ENCODE peak calls at places on chromosomes 6 and 20, in nine cellular contexts. One of them, this sample, is unnamed.

GRCh38 chr20:41178495-41178894 is 41.2 kb downstream of the PLCG1 start:
- DNase-seq in GM23248: no peak
- DNase-seq in immature natural killer cell: no peak
- DNase-seq in naive thymus-derived CD8-positive, alpha-beta T cell: no peak
- DNase-seq in activated T-helper 1 cell treated with anti-CD3 and anti-CD28 coated beads, Interleukin-12 subunit alpha, Interleukin-12 subunit beta, Interleukin-2, Interleukin-4 antibody, amounts not matched to agents 30 ng/mL and 10 ng/mL and 1 ng/mL, durations not matched to agents 14 hours and 24 hours and 36 hours: no peak
- DNase-seq in amniotic stem cell: no peak
- DNase-seq in neural progenitor cell: no peak
- DNase-seq in HFFc6: no peak
- DNase-seq in HAP-1: peak
- DNase-seq in this sample: no peak

GRCh38 chr6:169943521-169944337 is 192.3 kb downstream of the ERMARD start:
- DNase-seq in GM23248: no peak
- DNase-seq in amniotic stem cell: no peak
- DNase-seq in activated T-helper 1 cell treated with anti-CD3 and anti-CD28 coated beads, Interleukin-12 subunit alpha, Interleukin-12 subunit beta, Interleukin-2, Interleukin-4 antibody, amounts not matched to agents 30 ng/mL and 10 ng/mL and 1 ng/mL, durations not matched to agents 14 hours and 24 hours and 36 hours: no peak
- DNase-seq in naive thymus-derived CD8-positive, alpha-beta T cell: no peak
- DNase-seq in HFFc6: no peak
- DNase-seq in immature natural killer cell: no peak
- DNase-seq in HAP-1: no peak
- DNase-seq in neural progenitor cell: no peak
- DNase-seq in this sample: no peak

GRCh38 chr6:137933696-137934095 is 66.6 kb downstream of the TNFAIP3 start:
- DNase-seq in HFFc6: peak
- DNase-seq in amniotic stem cell: no peak
- DNase-seq in activated T-helper 1 cell treated with anti-CD3 and anti-CD28 coated beads, Interleukin-12 subunit alpha, Interleukin-12 subunit beta, Interleukin-2, Interleukin-4 antibody, amounts not matched to agents 30 ng/mL and 10 ng/mL and 1 ng/mL, durations not matched to agents 14 hours and 24 hours and 36 hours: no peak
- DNase-seq in GM23248: peak
- DNase-seq in HAP-1: no peak
- DNase-seq in neural progenitor cell: no peak
- DNase-seq in naive thymus-derived CD8-positive, alpha-beta T cell: no peak
- DNase-seq in immature natural killer cell: no peak
- DNase-seq in this sample: no peak

GRCh38 chr6:7593234-7593633 is 3.2 kb downstream of the SNRNP48 start:
- DNase-seq in immature natural killer cell: no peak
- DNase-seq in activated T-helper 1 cell treated with anti-CD3 and anti-CD28 coated beads, Interleukin-12 subunit alpha, Interleukin-12 subunit beta, Interleukin-2, Interleukin-4 antibody, amounts not matched to agents 30 ng/mL and 10 ng/mL and 1 ng/mL, durations not matched to agents 14 hours and 24 hours and 36 hours: no peak
- DNase-seq in GM23248: no peak
- DNase-seq in HFFc6: no peak
- DNase-seq in naive thymus-derived CD8-positive, alpha-beta T cell: no peak
- DNase-seq in amniotic stem cell: no peak
- DNase-seq in neural progenitor cell: no peak
- DNase-seq in HAP-1: no peak
- DNase-seq in this sample: no peak

GRCh38 chr6:131924881-131925474 is 26.2 kb downstream of the CCN2 start:
- DNase-seq in naive thymus-derived CD8-positive, alpha-beta T cell: no peak
- DNase-seq in HFFc6: peak
- DNase-seq in immature natural killer cell: no peak
- DNase-seq in activated T-helper 1 cell treated with anti-CD3 and anti-CD28 coated beads, Interleukin-12 subunit alpha, Interleukin-12 subunit beta, Interleukin-2, Interleukin-4 antibody, amounts not matched to agents 30 ng/mL and 10 ng/mL and 1 ng/mL, durations not matched to agents 14 hours and 24 hours and 36 hours: no peak
- DNase-seq in GM23248: peak
- DNase-seq in neural progenitor cell: peak
- DNase-seq in amniotic stem cell: no peak
- DNase-seq in HAP-1: no peak
- DNase-seq in this sample: peak

GRCh38 chr20:20369353-20370086 is 1.6 kb downstream of the INSM1 start:
- DNase-seq in activated T-helper 1 cell treated with anti-CD3 and anti-CD28 coated beads, Interleukin-12 subunit alpha, Interleukin-12 subunit beta, Interleukin-2, Interleukin-4 antibody, amounts not matched to agents 30 ng/mL and 10 ng/mL and 1 ng/mL, durations not matched to agents 14 hours and 24 hours and 36 hours: no peak
- DNase-seq in immature natural killer cell: no peak
- DNase-seq in GM23248: no peak
- DNase-seq in naive thymus-derived CD8-positive, alpha-beta T cell: no peak
- DNase-seq in neural progenitor cell: peak
- DNase-seq in HFFc6: no peak
- DNase-seq in HAP-1: peak
- DNase-seq in amniotic stem cell: no peak
- DNase-seq in this sample: peak

GRCh38 chr6:17360564-17360963 is 32.8 kb upstream of the CAP2 start:
- DNase-seq in amniotic stem cell: no peak
- DNase-seq in GM23248: no peak
- DNase-seq in activated T-helper 1 cell treated with anti-CD3 and anti-CD28 coated beads, Interleukin-12 subunit alpha, Interleukin-12 subunit beta, Interleukin-2, Interleukin-4 antibody, amounts not matched to agents 30 ng/mL and 10 ng/mL and 1 ng/mL, durations not matched to agents 14 hours and 24 hours and 36 hours: no peak
- DNase-seq in neural progenitor cell: no peak
- DNase-seq in HAP-1: no peak
- DNase-seq in naive thymus-derived CD8-positive, alpha-beta T cell: no peak
- DNase-seq in HFFc6: no peak
- DNase-seq in immature natural killer cell: no peak
- DNase-seq in this sample: no peak

GRCh38 chr6:170174124-170174770 is 116.6 kb downstream of the DLL1 start:
- DNase-seq in HAP-1: peak
- DNase-seq in activated T-helper 1 cell treated with anti-CD3 and anti-CD28 coated beads, Interleukin-12 subunit alpha, Interleukin-12 subunit beta, Interleukin-2, Interleukin-4 antibody, amounts not matched to agents 30 ng/mL and 10 ng/mL and 1 ng/mL, durations not matched to agents 14 hours and 24 hours and 36 hours: no peak
- DNase-seq in immature natural killer cell: no peak
- DNase-seq in HFFc6: no peak
- DNase-seq in naive thymus-derived CD8-positive, alpha-beta T cell: peak
- DNase-seq in neural progenitor cell: no peak
- DNase-seq in GM23248: no peak
- DNase-seq in amniotic stem cell: no peak
- DNase-seq in this sample: no peak

GRCh38 chr20:49984426-49985153 is 1.8 kb downstream of the SNAI1 start:
- DNase-seq in naive thymus-derived CD8-positive, alpha-beta T cell: no peak
- DNase-seq in GM23248: peak
- DNase-seq in HFFc6: no peak
- DNase-seq in neural progenitor cell: no peak
- DNase-seq in amniotic stem cell: no peak
- DNase-seq in activated T-helper 1 cell treated with anti-CD3 and anti-CD28 coated beads, Interleukin-12 subunit alpha, Interleukin-12 subunit beta, Interleukin-2, Interleukin-4 antibody, amounts not matched to agents 30 ng/mL and 10 ng/mL and 1 ng/mL, durations not matched to agents 14 hours and 24 hours and 36 hours: no peak
- DNase-seq in HAP-1: no peak
- DNase-seq in immature natural killer cell: no peak
- DNase-seq in this sample: no peak

GRCh38 chr6:170222498-170223471 is 68.1 kb downstream of the DLL1 start:
- DNase-seq in HAP-1: peak
- DNase-seq in immature natural killer cell: peak
- DNase-seq in GM23248: no peak
- DNase-seq in activated T-helper 1 cell treated with anti-CD3 and anti-CD28 coated beads, Interleukin-12 subunit alpha, Interleukin-12 subunit beta, Interleukin-2, Interleukin-4 antibody, amounts not matched to agents 30 ng/mL and 10 ng/mL and 1 ng/mL, durations not matched to agents 14 hours and 24 hours and 36 hours: no peak
- DNase-seq in naive thymus-derived CD8-positive, alpha-beta T cell: peak
- DNase-seq in amniotic stem cell: no peak
- DNase-seq in neural progenitor cell: peak
- DNase-seq in HFFc6: no peak
- DNase-seq in this sample: peak

GRCh38 chr6:36615018-36615761 is 21.0 kb downstream of the SRSF3 start:
- DNase-seq in activated T-helper 1 cell treated with anti-CD3 and anti-CD28 coated beads, Interleukin-12 subunit alpha, Interleukin-12 subunit beta, Interleukin-2, Interleukin-4 antibody, amounts not matched to agents 30 ng/mL and 10 ng/mL and 1 ng/mL, durations not matched to agents 14 hours and 24 hours and 36 hours: peak
- DNase-seq in immature natural killer cell: peak
- DNase-seq in neural progenitor cell: peak
- DNase-seq in HFFc6: peak
- DNase-seq in HAP-1: peak
- DNase-seq in amniotic stem cell: no peak
- DNase-seq in GM23248: peak
- DNase-seq in naive thymus-derived CD8-positive, alpha-beta T cell: no peak
- DNase-seq in this sample: peak

GRCh38 chr6:43524483-43524961 is 7.6 kb downstream of the POLR1C start:
- DNase-seq in amniotic stem cell: no peak
- DNase-seq in GM23248: no peak
- DNase-seq in HFFc6: no peak
- DNase-seq in activated T-helper 1 cell treated with anti-CD3 and anti-CD28 coated beads, Interleukin-12 subunit alpha, Interleukin-12 subunit beta, Interleukin-2, Interleukin-4 antibody, amounts not matched to agents 30 ng/mL and 10 ng/mL and 1 ng/mL, durations not matched to agents 14 hours and 24 hours and 36 hours: no peak
- DNase-seq in HAP-1: no peak
- DNase-seq in immature natural killer cell: no peak
- DNase-seq in naive thymus-derived CD8-positive, alpha-beta T cell: no peak
- DNase-seq in neural progenitor cell: no peak
- DNase-seq in this sample: no peak

GRCh38 chr6:93684339-93684738 is 265.0 kb upstream of the EPHA7 start:
- DNase-seq in neural progenitor cell: no peak
- DNase-seq in HAP-1: no peak
- DNase-seq in immature natural killer cell: no peak
- DNase-seq in HFFc6: no peak
- DNase-seq in activated T-helper 1 cell treated with anti-CD3 and anti-CD28 coated beads, Interleukin-12 subunit alpha, Interleukin-12 subunit beta, Interleukin-2, Interleukin-4 antibody, amounts not matched to agents 30 ng/mL and 10 ng/mL and 1 ng/mL, durations not matched to agents 14 hours and 24 hours and 36 hours: no peak
- DNase-seq in amniotic stem cell: no peak
- DNase-seq in GM23248: no peak
- DNase-seq in naive thymus-derived CD8-positive, alpha-beta T cell: no peak
- DNase-seq in this sample: no peak

GRCh38 chr6:10518461-10519216 is 2.5 kb upstream of the GCNT2 start:
- DNase-seq in HAP-1: no peak
- DNase-seq in amniotic stem cell: no peak
- DNase-seq in HFFc6: peak
- DNase-seq in naive thymus-derived CD8-positive, alpha-beta T cell: no peak
- DNase-seq in neural progenitor cell: no peak
- DNase-seq in GM23248: peak
- DNase-seq in immature natural killer cell: no peak
- DNase-seq in activated T-helper 1 cell treated with anti-CD3 and anti-CD28 coated beads, Interleukin-12 subunit alpha, Interleukin-12 subunit beta, Interleukin-2, Interleukin-4 antibody, amounts not matched to agents 30 ng/mL and 10 ng/mL and 1 ng/mL, durations not matched to agents 14 hours and 24 hours and 36 hours: no peak
- DNase-seq in this sample: no peak

GRCh38 chr6:110822248-110822647 is 7.0 kb upstream of the CDK19 start:
- DNase-seq in immature natural killer cell: no peak
- DNase-seq in GM23248: peak
- DNase-seq in neural progenitor cell: no peak
- DNase-seq in activated T-helper 1 cell treated with anti-CD3 and anti-CD28 coated beads, Interleukin-12 subunit alpha, Interleukin-12 subunit beta, Interleukin-2, Interleukin-4 antibody, amounts not matched to agents 30 ng/mL and 10 ng/mL and 1 ng/mL, durations not matched to agents 14 hours and 24 hours and 36 hours: no peak
- DNase-seq in amniotic stem cell: no peak
- DNase-seq in HAP-1: no peak
- DNase-seq in naive thymus-derived CD8-positive, alpha-beta T cell: no peak
- DNase-seq in HFFc6: no peak
- DNase-seq in this sample: no peak

GRCh38 chr6:10460096-10460495 is 45.2 kb upstream of the TFAP2A start:
- DNase-seq in HAP-1: no peak
- DNase-seq in GM23248: no peak
- DNase-seq in HFFc6: no peak
- DNase-seq in naive thymus-derived CD8-positive, alpha-beta T cell: no peak
- DNase-seq in neural progenitor cell: no peak
- DNase-seq in amniotic stem cell: no peak
- DNase-seq in activated T-helper 1 cell treated with anti-CD3 and anti-CD28 coated beads, Interleukin-12 subunit alpha, Interleukin-12 subunit beta, Interleukin-2, Interleukin-4 antibody, amounts not matched to agents 30 ng/mL and 10 ng/mL and 1 ng/mL, durations not matched to agents 14 hours and 24 hours and 36 hours: no peak
- DNase-seq in immature natural killer cell: no peak
- DNase-seq in this sample: no peak

GRCh38 chr20:56373942-56374341 is 15.2 kb downstream of the FAM210B start:
- DNase-seq in amniotic stem cell: peak
- DNase-seq in neural progenitor cell: no peak
- DNase-seq in HFFc6: peak
- DNase-seq in immature natural killer cell: peak
- DNase-seq in GM23248: peak
- DNase-seq in naive thymus-derived CD8-positive, alpha-beta T cell: no peak
- DNase-seq in HAP-1: no peak
- DNase-seq in activated T-helper 1 cell treated with anti-CD3 and anti-CD28 coated beads, Interleukin-12 subunit alpha, Interleukin-12 subunit beta, Interleukin-2, Interleukin-4 antibody, amounts not matched to agents 30 ng/mL and 10 ng/mL and 1 ng/mL, durations not matched to agents 14 hours and 24 hours and 36 hours: no peak
- DNase-seq in this sample: peak

GRCh38 chr6:87481936-87482335 is 9.2 kb downstream of the SLC35A1 start:
- DNase-seq in neural progenitor cell: no peak
- DNase-seq in GM23248: no peak
- DNase-seq in naive thymus-derived CD8-positive, alpha-beta T cell: no peak
- DNase-seq in activated T-helper 1 cell treated with anti-CD3 and anti-CD28 coated beads, Interleukin-12 subunit alpha, Interleukin-12 subunit beta, Interleukin-2, Interleukin-4 antibody, amounts not matched to agents 30 ng/mL and 10 ng/mL and 1 ng/mL, durations not matched to agents 14 hours and 24 hours and 36 hours: no peak
- DNase-seq in immature natural killer cell: no peak
- DNase-seq in amniotic stem cell: no peak
- DNase-seq in HFFc6: no peak
- DNase-seq in HAP-1: no peak
- DNase-seq in this sample: no peak

GRCh38 chr20:57224641-57225138 is 41.8 kb downstream of the BMP7 start:
- DNase-seq in immature natural killer cell: no peak
- DNase-seq in amniotic stem cell: no peak
- DNase-seq in HFFc6: peak
- DNase-seq in HAP-1: peak
- DNase-seq in GM23248: peak
- DNase-seq in activated T-helper 1 cell treated with anti-CD3 and anti-CD28 coated beads, Interleukin-12 subunit alpha, Interleukin-12 subunit beta, Interleukin-2, Interleukin-4 antibody, amounts not matched to agents 30 ng/mL and 10 ng/mL and 1 ng/mL, durations not matched to agents 14 hours and 24 hours and 36 hours: no peak
- DNase-seq in neural progenitor cell: peak
- DNase-seq in naive thymus-derived CD8-positive, alpha-beta T cell: no peak
- DNase-seq in this sample: no peak

GRCh38 chr20:63082308-63082938 is 75.7 kb upstream of the BHLHE23 start:
- DNase-seq in HAP-1: peak
- DNase-seq in GM23248: peak
- DNase-seq in naive thymus-derived CD8-positive, alpha-beta T cell: peak
- DNase-seq in immature natural killer cell: no peak
- DNase-seq in activated T-helper 1 cell treated with anti-CD3 and anti-CD28 coated beads, Interleukin-12 subunit alpha, Interleukin-12 subunit beta, Interleukin-2, Interleukin-4 antibody, amounts not matched to agents 30 ng/mL and 10 ng/mL and 1 ng/mL, durations not matched to agents 14 hours and 24 hours and 36 hours: peak
- DNase-seq in HFFc6: no peak
- DNase-seq in neural progenitor cell: peak
- DNase-seq in amniotic stem cell: no peak
- DNase-seq in this sample: no peak

GRCh38 chr20:15515706-15516105 is 1057.5 kb downstream of the KIF16B start:
- DNase-seq in naive thymus-derived CD8-positive, alpha-beta T cell: no peak
- DNase-seq in immature natural killer cell: no peak
- DNase-seq in amniotic stem cell: no peak
- DNase-seq in GM23248: no peak
- DNase-seq in HFFc6: no peak
- DNase-seq in activated T-helper 1 cell treated with anti-CD3 and anti-CD28 coated beads, Interleukin-12 subunit alpha, Interleukin-12 subunit beta, Interleukin-2, Interleukin-4 antibody, amounts not matched to agents 30 ng/mL and 10 ng/mL and 1 ng/mL, durations not matched to agents 14 hours and 24 hours and 36 hours: no peak
- DNase-seq in neural progenitor cell: peak
- DNase-seq in HAP-1: no peak
- DNase-seq in this sample: no peak

GRCh38 chr20:37263686-37264085 is 2.1 kb upstream of the GHRH start:
- DNase-seq in activated T-helper 1 cell treated with anti-CD3 and anti-CD28 coated beads, Interleukin-12 subunit alpha, Interleukin-12 subunit beta, Interleukin-2, Interleukin-4 antibody, amounts not matched to agents 30 ng/mL and 10 ng/mL and 1 ng/mL, durations not matched to agents 14 hours and 24 hours and 36 hours: no peak
- DNase-seq in HFFc6: no peak
- DNase-seq in immature natural killer cell: no peak
- DNase-seq in neural progenitor cell: no peak
- DNase-seq in amniotic stem cell: no peak
- DNase-seq in HAP-1: no peak
- DNase-seq in GM23248: no peak
- DNase-seq in naive thymus-derived CD8-positive, alpha-beta T cell: no peak
- DNase-seq in this sample: no peak

GRCh38 chr6:41286544-41287346 is at the start of gene TREM1:
- DNase-seq in immature natural killer cell: no peak
- DNase-seq in neural progenitor cell: no peak
- DNase-seq in naive thymus-derived CD8-positive, alpha-beta T cell: no peak
- DNase-seq in GM23248: peak
- DNase-seq in HFFc6: peak
- DNase-seq in HAP-1: no peak
- DNase-seq in amniotic stem cell: no peak
- DNase-seq in activated T-helper 1 cell treated with anti-CD3 and anti-CD28 coated beads, Interleukin-12 subunit alpha, Interleukin-12 subunit beta, Interleukin-2, Interleukin-4 antibody, amounts not matched to agents 30 ng/mL and 10 ng/mL and 1 ng/mL, durations not matched to agents 14 hours and 24 hours and 36 hours: no peak
- DNase-seq in this sample: no peak

GRCh38 chr20:21968486-21968885 is 263.0 kb downstream of the PAX1 start:
- DNase-seq in amniotic stem cell: no peak
- DNase-seq in neural progenitor cell: no peak
- DNase-seq in HFFc6: no peak
- DNase-seq in activated T-helper 1 cell treated with anti-CD3 and anti-CD28 coated beads, Interleukin-12 subunit alpha, Interleukin-12 subunit beta, Interleukin-2, Interleukin-4 antibody, amounts not matched to agents 30 ng/mL and 10 ng/mL and 1 ng/mL, durations not matched to agents 14 hours and 24 hours and 36 hours: no peak
- DNase-seq in GM23248: peak
- DNase-seq in immature natural killer cell: no peak
- DNase-seq in naive thymus-derived CD8-positive, alpha-beta T cell: no peak
- DNase-seq in HAP-1: no peak
- DNase-seq in this sample: peak

GRCh38 chr6:161745594-161745993 is 471.7 kb upstream of the AGPAT4 start:
- DNase-seq in GM23248: peak
- DNase-seq in HAP-1: no peak
- DNase-seq in amniotic stem cell: no peak
- DNase-seq in activated T-helper 1 cell treated with anti-CD3 and anti-CD28 coated beads, Interleukin-12 subunit alpha, Interleukin-12 subunit beta, Interleukin-2, Interleukin-4 antibody, amounts not matched to agents 30 ng/mL and 10 ng/mL and 1 ng/mL, durations not matched to agents 14 hours and 24 hours and 36 hours: no peak
- DNase-seq in HFFc6: no peak
- DNase-seq in naive thymus-derived CD8-positive, alpha-beta T cell: no peak
- DNase-seq in neural progenitor cell: peak
- DNase-seq in immature natural killer cell: no peak
- DNase-seq in this sample: no peak